ENCODE peak calls at places on chromosomes 13 and 19, in ten cellular contexts. C, V, B, D, G, U, Y, H, Q and K are unnamed samples.

GRCh38 chr13:63643543-63643942 is 2227.9 kb upstream of the PCDH20 start:
- DNase-seq in Y (no peak), G (no peak), D (no peak), Q (no peak), U (no peak), H (no peak), C (no peak), V (no peak), B (no peak), K (no peak)

GRCh38 chr19:6213266-6213595 is 66.5 kb downstream of the MLLT1 start:
- DNase-seq in Y (no peak), U (no peak), D (no peak), B (peak), H (no peak), Q (no peak), G (no peak), C (no peak), V (no peak), K (no peak)

GRCh38 chr13:108629353-108629752 is at the start of gene MYO16:
- DNase-seq in G (no peak), Q (no peak), D (no peak), C (no peak), B (no peak), H (no peak), Y (no peak), U (no peak), V (no peak), K (no peak)

GRCh38 chr13:33441015-33441414 is 155.5 kb upstream of the STARD13 start:
- DNase-seq in H (no peak), G (no peak), Y (no peak), D (no peak), U (peak), Q (no peak), C (no peak), B (no peak), V (peak), K (no peak)

GRCh38 chr13:97976551-97977375 is 23.3 kb downstream of the IPO5 start:
- DNase-seq in Q (peak), H (peak), C (peak), U (no peak), G (no peak), B (no peak), V (no peak), D (no peak), Y (peak), K (peak)

GRCh38 chr19:6588508-6589345 is 2.2 kb downstream of the CD70 start:
- DNase-seq in C (no peak), Q (no peak), G (no peak), Y (no peak), B (no peak), V (no peak), U (peak), D (peak), H (no peak), K (no peak)

GRCh38 chr19:10784257-10784656 is 51.8 kb downstream of the TMED1 start:
- DNase-seq in D (no peak), C (no peak), U (peak), B (no peak), Q (no peak), H (peak), V (no peak), G (no peak), Y (peak), K (no peak)

GRCh38 chr13:72864142-72865035 is 82.5 kb downstream of the PIBF1 start:
- DNase-seq in G (no peak), U (no peak), C (no peak), Q (no peak), V (no peak), B (no peak), Y (no peak), D (no peak), H (no peak), K (no peak)

GRCh38 chr19:23241433-23241832 is 8.8 kb downstream of the ZNF724 start:
- DNase-seq in C (no peak), Y (no peak), U (peak), V (no peak), Q (no peak), G (no peak), D (no peak), B (no peak), H (no peak), K (no peak)

GRCh38 chr19:5207806-5208205 is 132.8 kb downstream of the PTPRS start:
- DNase-seq in U (no peak), V (no peak), C (no peak), Y (no peak), Q (no peak), H (no peak), B (no peak), G (no peak), D (no peak), K (no peak)

GRCh38 chr13:100773429-100773828 is 98.8 kb upstream of the TMTC4 start:
- DNase-seq in U (no peak), H (no peak), G (no peak), V (no peak), Q (no peak), D (no peak), B (no peak), Y (no peak), C (no peak), K (no peak)

GRCh38 chr13:99067160-99067985 is 89.5 kb upstream of the DOCK9 start:
- DNase-seq in Y (no peak), G (no peak), C (no peak), U (no peak), D (no peak), B (no peak), Q (no peak), V (no peak), H (no peak), K (peak)

GRCh38 chr19:18385675-18386542 is at the start of gene GDF15:
- DNase-seq in C (peak), Y (peak), D (peak), Q (peak), U (peak), H (peak), G (no peak), V (peak), B (peak), K (peak)
- TF ChIP-seq POLR2A in C (no peak), Y (peak), D (peak), Q (peak), U (no peak), H (no peak), G (peak), V (no peak), B (peak), K (peak)

DNA sequence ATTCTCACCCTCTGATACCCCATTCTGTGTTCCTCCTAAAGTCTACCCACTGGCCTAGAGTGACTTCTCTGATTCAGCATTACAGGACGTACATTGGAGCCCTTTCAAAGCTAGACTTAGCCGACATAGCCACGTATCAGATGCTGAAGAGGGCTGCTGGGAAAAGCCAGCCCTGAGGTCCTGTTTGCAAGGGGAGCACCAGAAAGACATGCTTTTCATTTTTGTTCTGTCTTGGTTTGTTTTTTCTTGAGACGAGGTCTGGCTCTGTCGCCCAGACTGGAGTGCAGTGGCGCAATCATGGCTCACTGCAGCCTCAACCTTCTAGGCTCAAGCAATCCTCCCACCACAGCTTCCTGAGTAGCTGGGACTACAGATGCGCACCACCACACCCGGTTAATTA is 6.3 kb upstream of the ZSWIM4 start:
- DNase-seq in V (no peak), B (no peak), G (no peak), D (peak), Y (no peak), U (peak), C (no peak), Q (no peak), H (peak), K (no peak)
- TF ChIP-seq POLR2A in V (no peak), B (no peak), G (no peak), D (no peak), Y (no peak), U (no peak), C (no peak), Q (no peak), H (no peak), K (no peak)

DNA sequence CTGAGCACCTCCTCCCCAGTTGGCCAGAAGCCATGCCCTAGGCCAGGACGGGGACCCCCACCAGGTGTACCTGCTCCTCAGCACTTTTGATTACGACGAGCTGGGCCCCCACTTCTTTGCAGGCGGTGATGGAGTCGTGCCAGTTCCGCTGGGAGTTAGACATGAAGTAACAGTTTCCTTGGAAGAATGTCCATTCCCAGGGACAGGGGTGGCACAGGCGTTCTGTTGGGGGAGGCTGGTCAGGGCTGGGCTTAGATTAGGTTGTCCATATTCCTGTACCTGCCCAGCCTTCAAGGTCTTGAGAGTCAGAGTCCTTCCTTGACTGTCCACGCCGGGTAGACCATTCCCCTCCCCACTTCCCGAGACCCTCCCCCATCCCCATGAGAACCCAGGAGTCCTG is 2.5 kb downstream of the CD209 start:
- DNase-seq in G (no peak), Y (no peak), D (no peak), Q (no peak), B (no peak), C (peak), V (no peak), H (no peak), U (no peak), K (no peak)
- TF ChIP-seq POLR2A in G (no peak), Y (no peak), D (no peak), Q (no peak), B (no peak), C (no peak), V (no peak), H (no peak), U (no peak), K (no peak)

GRCh38 chr19:45404557-45405434 is at the start of gene PPP1R13L:
- DNase-seq in U (peak), Q (peak), D (peak), Y (peak), B (peak), V (peak), C (peak), H (peak), G (no peak), K (peak)

GRCh38 chr19:45406957-45407375 is 522 bp downstream of the POLR1G start:
- DNase-seq in Q (no peak), G (no peak), C (no peak), Y (no peak), B (no peak), U (no peak), H (no peak), D (no peak), V (no peak), K (no peak)

GRCh38 chr19:45406165-45406956 is at the start of gene POLR1G:
- DNase-seq in C (peak), D (peak), G (no peak), B (peak), Q (peak), H (peak), V (peak), U (peak), Y (peak), K (peak)

GRCh38 chr19:45403781-45404556 is 900 bp downstream of the PPP1R13L start:
- DNase-seq in B (no peak), C (peak), U (peak), H (peak), G (no peak), V (peak), Q (peak), D (peak), Y (no peak), K (peak)

GRCh38 chr19:45405435-45406164 is 731 bp upstream of the PPP1R13L start:
- DNase-seq in Q (peak), Y (peak), D (peak), U (peak), B (peak), V (peak), H (peak), G (no peak), C (peak), K (peak)
- TF ChIP-seq POLR2A in Q (no peak), Y (peak), D (no peak), U (peak), B (peak), V (no peak), H (no peak), G (no peak), C (no peak), K (no peak)

DNA sequence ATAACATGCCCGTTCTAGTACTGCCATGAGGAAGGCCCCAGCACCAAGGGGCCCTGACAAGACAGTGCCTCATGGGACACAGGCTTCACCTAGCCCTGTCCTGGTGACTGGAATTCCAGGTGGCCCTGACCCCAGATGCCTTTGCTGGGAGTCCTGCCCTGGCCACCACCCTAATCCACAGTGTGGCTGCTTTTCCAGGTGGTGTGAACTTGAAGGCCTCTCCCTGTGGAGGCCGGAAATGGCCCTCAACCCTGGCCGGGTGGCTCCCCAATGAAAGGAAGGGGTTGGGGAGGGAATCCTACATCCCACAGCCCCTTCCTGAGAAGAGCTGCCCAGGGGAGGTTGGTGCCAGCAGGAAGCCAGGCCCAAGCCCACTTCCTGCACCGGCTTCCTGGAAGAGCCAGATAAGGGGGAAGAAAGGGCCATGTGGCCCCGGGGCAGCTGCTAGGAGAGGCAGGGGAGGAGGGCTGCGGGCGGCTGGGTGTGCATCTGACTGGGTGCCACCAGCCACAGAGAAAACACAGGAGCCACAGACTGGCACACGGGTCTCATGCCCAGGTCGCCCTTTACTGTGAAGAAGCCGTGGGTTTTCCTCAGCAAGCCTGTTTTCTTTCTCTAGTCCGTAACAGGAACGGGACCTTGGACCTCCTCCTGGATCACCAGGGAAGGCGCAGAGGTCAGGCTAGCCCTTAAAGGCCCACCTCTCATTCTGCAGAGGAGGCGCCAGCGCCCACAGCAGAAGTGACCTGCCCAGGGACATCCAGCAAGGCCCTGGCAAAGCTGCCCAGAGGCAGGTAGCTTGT is 4.7 kb downstream of the LSM4 start:
- DNase-seq in V (no peak), D (peak), Y (peak), U (no peak), B (no peak), Q (no peak), H (peak), C (no peak), G (no peak), K (no peak)
- TF ChIP-seq POLR2A in V (no peak), D (no peak), Y (no peak), U (no peak), B (no peak), Q (no peak), H (no peak), C (no peak), G (no peak), K (no peak)

DNA sequence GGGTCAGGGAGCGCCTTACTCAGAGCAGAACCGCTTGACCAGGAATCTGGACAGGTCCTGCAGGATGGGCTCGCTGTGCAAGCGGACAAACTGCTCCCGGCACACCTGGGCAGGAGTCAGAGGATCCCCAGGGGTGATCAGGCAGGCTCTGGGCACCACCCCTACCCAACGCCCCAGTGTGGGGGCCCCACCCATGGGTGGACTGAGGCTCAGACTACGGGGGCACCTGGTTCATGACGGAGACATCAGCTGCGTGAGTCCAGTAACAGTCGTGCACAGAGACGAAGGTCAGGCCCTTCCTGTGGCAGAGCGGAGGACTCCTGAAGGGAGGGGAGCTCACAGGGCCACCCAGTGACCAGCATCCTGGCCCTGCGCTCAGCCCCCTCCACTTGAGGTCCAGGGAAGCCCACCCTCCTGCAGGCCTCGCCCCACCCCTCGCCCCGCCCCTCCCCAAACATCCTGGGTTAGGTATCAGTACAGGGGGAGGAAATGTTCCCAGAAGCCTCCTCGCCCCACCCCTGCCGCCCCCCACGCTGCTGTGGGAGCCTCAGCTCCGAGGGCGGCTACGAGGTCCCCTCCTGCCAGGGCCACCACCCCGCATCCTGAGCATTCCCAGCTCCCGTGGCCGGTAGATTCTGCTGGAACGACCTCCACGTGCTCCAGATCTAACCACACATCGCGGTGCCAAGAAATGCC is 15.6 kb downstream of the POLRMT start:
- DNase-seq in D (no peak), H (no peak), B (no peak), Y (peak), G (no peak), V (no peak), Q (no peak), C (no peak), U (no peak), K (no peak)
- TF ChIP-seq POLR2A in D (no peak), H (no peak), B (no peak), Y (no peak), G (no peak), V (no peak), Q (no peak), C (no peak), U (no peak), K (no peak)

GRCh38 chr13:94177041-94177440 is 302.4 kb downstream of the DCT start:
- DNase-seq in D (no peak), G (no peak), V (no peak), B (no peak), C (no peak), Y (no peak), U (no peak), H (no peak), Q (no peak), K (no peak)

GRCh38 chr13:94173312-94173854 is 306.1 kb downstream of the DCT start:
- DNase-seq in Q (no peak), Y (no peak), B (no peak), H (no peak), U (no peak), D (no peak), C (no peak), G (no peak), V (no peak), K (no peak)

GRCh38 chr13:94176576-94176975 is 302.9 kb downstream of the DCT start:
- DNase-seq in C (no peak), V (no peak), Y (no peak), G (no peak), D (no peak), H (no peak), U (no peak), Q (no peak), B (no peak), K (no peak)

GRCh38 chr13:94174009-94174408 is 305.5 kb downstream of the DCT start:
- DNase-seq in C (no peak), V (no peak), G (no peak), U (no peak), D (no peak), Q (no peak), B (no peak), H (no peak), Y (no peak), K (no peak)

DNA sequence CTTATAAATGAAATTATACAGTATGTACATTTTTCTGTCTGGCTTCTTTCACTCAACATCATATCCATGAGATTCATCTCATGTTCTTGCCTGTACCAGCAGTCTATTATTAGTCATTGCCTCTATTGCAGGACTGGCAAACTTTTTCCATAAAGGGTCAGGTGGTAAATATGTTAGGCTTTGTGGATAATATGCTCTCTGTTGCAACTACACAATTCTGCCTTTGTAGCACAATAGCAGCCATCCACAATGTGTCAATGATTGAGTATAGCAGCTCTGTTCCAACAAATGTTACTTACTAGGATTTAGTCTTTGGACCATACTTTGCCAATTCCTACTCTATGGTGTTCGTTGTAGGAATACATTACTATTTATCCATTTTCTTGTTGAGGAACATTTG is 304.4 kb downstream of the DCT start:
- DNase-seq in C (no peak), V (no peak), G (no peak), Q (no peak), B (no peak), D (no peak), U (no peak), Y (no peak), H (no peak), K (no peak)
- TF ChIP-seq POLR2A in C (no peak), V (no peak), G (no peak), Q (no peak), B (no peak), D (no peak), U (no peak), Y (no peak), H (no peak), K (no peak)

GRCh38 chr19:37303591-37304171 is 67.2 kb upstream of the ZNF527 start:
- DNase-seq in D (no peak), H (no peak), Q (no peak), G (no peak), B (no peak), C (no peak), Y (no peak), U (no peak), V (peak), K (no peak)

GRCh38 chr19:37304884-37305255 is 66.0 kb upstream of the ZNF527 start:
- DNase-seq in V (no peak), H (no peak), G (no peak), D (no peak), U (no peak), B (no peak), Y (no peak), C (no peak), Q (no peak), K (no peak)

GRCh38 chr19:37309834-37310575 is 60.9 kb upstream of the ZNF527 start:
- DNase-seq in C (no peak), V (no peak), G (no peak), D (no peak), B (no peak), H (no peak), Y (no peak), U (peak), Q (no peak), K (no peak)

GRCh38 chr19:37306383-37306963 is 64.4 kb upstream of the ZNF527 start:
- DNase-seq in U (no peak), H (no peak), C (peak), B (no peak), D (no peak), Q (no peak), V (no peak), Y (no peak), G (no peak), K (no peak)

GRCh38 chr19:37304190-37304883 is 66.6 kb upstream of the ZNF527 start:
- DNase-seq in U (no peak), H (peak), Y (no peak), V (peak), D (no peak), Q (no peak), G (no peak), C (peak), B (peak), K (no peak)
- TF ChIP-seq POLR2A in U (no peak), H (no peak), Y (no peak), V (no peak), D (no peak), Q (no peak), G (no peak), C (no peak), B (no peak), K (no peak)